ENCODE peak calls at places on chromosome 14, in six cellular contexts. Z is GM23338, W is stomach, V is spleen, F is prostate gland, L is sigmoid colon. X is an unnamed sample.

GRCh38 chr14:91243098-91243483 is 1.4 kb downstream of the GPR68 start:
- DNase-seq in W (no peak), F (no peak), V (no peak), L (no peak), Z (no peak), X (no peak)

GRCh38 chr14:93082576-93083001 is 33.1 kb downstream of the ITPK1 start:
- DNase-seq in F (no peak), W (no peak), L (no peak), Z (no peak), V (no peak), X (no peak)

GRCh38 chr14:76759589-76759988 is 1.7 kb upstream of the VASH1 start:
- DNase-seq in Z (no peak), L (no peak), W (no peak), F (peak; percentile 2), V (peak; percentile 28), X (no peak)

GRCh38 chr14:104384776-104385071 is 194.8 kb upstream of the C14orf180 start:
- DNase-seq in F (no peak), W (no peak), L (peak; percentile 33), V (peak; percentile 56), Z (no peak), X (no peak)

GRCh38 chr14:49939884-49940510 is 47.1 kb downstream of the ARF6 start:
- DNase-seq in W (no peak), L (no peak), Z (no peak), V (no peak), F (no peak), X (no peak)

GRCh38 chr14:60090864-60091519 is 731 bp upstream of the PCNX4 start:
- DNase-seq in W (peak; percentile 33), Z (peak; percentile 32), L (peak; percentile 80), F (peak; percentile 17), V (no peak), X (no peak)

GRCh38 chr14:51491776-51492175 is 159.9 kb upstream of the FRMD6 start:
- DNase-seq in W (no peak), V (no peak), Z (no peak), L (no peak), F (no peak), X (no peak)

GRCh38 chr14:58167057-58167456 is 15.0 kb upstream of the ARMH4 start:
- DNase-seq in W (no peak), V (no peak), Z (no peak), L (no peak), F (no peak), X (no peak)

GRCh38 chr14:104235686-104236085 is 97.3 kb downstream of the KIF26A start:
- DNase-seq in Z (no peak), W (no peak), L (no peak), F (no peak), V (peak; percentile 15), X (peak; percentile 28)

GRCh38 chr14:66381765-66382164 is 104.4 kb upstream of the CCDC196 start:
- DNase-seq in F (no peak), L (no peak), V (no peak), Z (no peak), W (no peak), X (no peak)

GRCh38 chr14:25094171-25094907 is 44.4 kb upstream of the STXBP6 start:
- DNase-seq in F (no peak), Z (peak; percentile 40), L (no peak), V (no peak), W (no peak), X (no peak)

GRCh38 chr14:52032196-52032865 is 36.5 kb downstream of the NID2 start:
- DNase-seq in V (no peak), F (no peak), Z (no peak), L (no peak), W (no peak), X (no peak)

GRCh38 chr14:91158091-91158790 is 44.4 kb downstream of the DGLUCY start:
- DNase-seq in F (peak; percentile 87), W (peak; percentile 81), Z (no peak), L (no peak), V (no peak), X (peak; percentile 88)

GRCh38 chr14:101405931-101406330 is 155.4 kb upstream of the DIO3 start:
- DNase-seq in V (no peak), W (no peak), Z (no peak), F (no peak), L (no peak), X (no peak)

GRCh38 chr14:21917699-21918436 is 244.2 kb upstream of the OR4E1 start:
- DNase-seq in F (peak; percentile 31), Z (peak; percentile 83), W (peak; percentile 53), L (no peak), V (no peak), X (no peak)

GRCh38 chr14:77965919-77966435 is 166.1 kb downstream of the ADCK1 start:
- DNase-seq in W (peak; percentile 54), F (no peak), L (no peak), V (peak; percentile 76), Z (peak; percentile 77), X (no peak)

GRCh38 chr14:23430733-23431105 is 4.7 kb downstream of the MYH7 start:
- DNase-seq in V (peak; percentile 16), W (no peak), Z (no peak), L (peak; percentile 48), F (no peak), X (no peak)

GRCh38 chr14:91230363-91231035 is 14.0 kb downstream of the GPR68 start:
- DNase-seq in F (no peak), L (no peak), V (no peak), W (no peak), Z (no peak), X (no peak)

GRCh38 chr14:22607291-22607690 is 9.2 kb downstream of the ABHD4 start:
- DNase-seq in W (no peak), F (no peak), V (no peak), L (no peak), Z (no peak), X (no peak)

GRCh38 chr14:71454010-71454409 is 478.2 kb upstream of the RGS6 start:
- DNase-seq in L (no peak), Z (no peak), V (no peak), W (no peak), F (no peak), X (no peak)

GRCh38 chr14:40909906-40910305 is 696.8 kb upstream of the LRFN5 start:
- DNase-seq in L (no peak), Z (peak; percentile 26), F (no peak), V (no peak), W (no peak), X (no peak)

GRCh38 chr14:63243646-63244045 is 39.4 kb downstream of the RHOJ start:
- DNase-seq in L (no peak), F (no peak), V (no peak), W (no peak), Z (no peak), X (no peak)

GRCh38 chr14:29584992-29585391 is 342.7 kb downstream of the PRKD1 start:
- DNase-seq in V (no peak), W (no peak), F (peak; percentile 14), Z (peak; percentile 66), L (peak; percentile 77), X (no peak)

GRCh38 chr14:64708148-64709004 is 4.2 kb downstream of the PLEKHG3 start:
- DNase-seq in V (peak; percentile 91), Z (peak; percentile 96), L (peak; percentile 77), F (no peak), W (no peak), X (no peak)

GRCh38 chr14:90061849-90062794 is at the start of gene KCNK13:
- DNase-seq in L (no peak), F (peak; percentile 10), Z (peak; percentile 72), V (no peak), W (no peak), X (no peak)

GRCh38 chr14:91373591-91374245 is 43.9 kb downstream of the CCDC88C start:
- DNase-seq in W (no peak), L (no peak), F (no peak), Z (no peak), V (no peak), X (no peak)

DNA sequence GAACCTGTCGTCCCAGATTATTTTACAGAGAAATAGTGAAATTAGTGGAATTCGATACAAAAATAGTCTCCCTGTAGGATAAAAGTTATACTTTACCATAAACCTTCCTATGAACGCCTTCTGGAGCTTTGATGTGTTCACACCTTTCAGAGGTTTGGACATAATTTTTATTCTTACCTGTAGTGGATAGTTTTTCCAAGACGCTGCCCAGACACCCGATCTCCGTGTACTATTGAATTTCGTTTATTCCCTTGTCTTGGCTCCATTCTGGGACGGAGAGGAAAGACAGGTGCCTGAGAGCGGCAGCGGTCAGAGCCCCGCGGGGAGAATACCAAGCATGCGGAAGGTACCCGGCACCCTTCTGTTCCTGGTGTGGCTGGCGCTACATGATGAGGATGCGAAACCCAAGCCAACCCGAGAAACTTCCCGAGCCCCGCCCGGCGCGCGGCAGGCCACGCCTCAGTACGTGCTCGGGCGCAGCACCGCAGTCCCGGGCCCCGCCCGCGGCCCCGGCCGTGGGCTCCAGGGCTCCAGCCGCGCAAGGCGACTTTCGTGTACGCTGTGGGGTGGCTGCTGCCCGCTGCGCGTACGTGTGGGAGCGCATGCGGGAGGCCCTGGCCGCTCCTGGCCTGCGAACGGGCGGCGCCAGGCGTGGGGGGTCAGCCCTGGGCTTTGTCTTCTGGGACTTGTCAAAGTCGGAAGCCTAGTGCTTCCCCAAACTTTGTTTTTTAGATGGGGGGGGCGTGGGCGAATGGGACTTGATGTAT is 11.3 kb upstream of the SNAPC1 start:
- DNase-seq in L (peak; percentile 92), Z (peak; percentile 95), W (peak; percentile 91), F (peak; percentile 91), V (peak; percentile 97), X (peak; percentile 77)
- TF ChIP-seq POLR2AphosphoS5 in L (peak; percentile 81), Z (peak; percentile 48), W (peak; percentile 88), F (peak; percentile 81), V (peak; percentile 90), X (peak; percentile 69)

GRCh38 chr14:79373451-79373850 is 837.9 kb downstream of the DIO2 start:
- DNase-seq in L (no peak), Z (no peak), W (no peak), F (no peak), V (no peak), X (no peak)
- H3K4me1 ChIP-seq in L (peaks cover 34% of the 10 kb centered on the region), Z (peaks cover 17% of the 10 kb centered on the region), W (no peaks in the 10 kb centered on the region), F (no peaks in the 10 kb centered on the region), V (no peaks in the 10 kb centered on the region), X (no peaks in the 10 kb centered on the region)

GRCh38 chr14:75427482-75428229 is at the start of gene JDP2:
- DNase-seq in W (peak; percentile 92), L (peak; percentile 98), F (peak; percentile 83), V (peak; percentile 96), Z (peak; percentile 90), X (peak; percentile 91)
- TF ChIP-seq POLR2AphosphoS5 in W (peak; percentile 91), L (peak; percentile 95), F (peak; percentile 78), V (peak; percentile 95), Z (peak; percentile 58), X (peak; percentile 73)

DNA sequence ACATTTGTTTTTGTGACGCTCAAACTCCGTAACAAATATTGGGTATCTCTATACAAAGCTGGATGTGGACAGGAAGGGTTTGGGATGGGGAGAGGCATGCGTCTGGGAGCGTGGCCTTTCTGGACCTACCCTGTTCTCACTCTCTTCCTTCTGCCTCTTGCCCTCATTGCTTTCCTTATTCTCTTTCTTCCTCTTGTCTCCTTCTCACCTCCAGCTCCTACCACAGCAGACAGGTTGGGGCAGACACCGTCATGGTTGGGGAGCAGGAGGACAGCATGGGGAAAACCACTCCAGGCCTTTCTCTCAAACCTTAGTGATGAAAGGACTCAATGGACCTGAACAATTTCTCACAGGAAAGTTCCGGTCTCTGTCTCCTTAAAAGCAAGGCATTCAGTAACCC is 465.3 kb downstream of the RAD51B start:
- DNase-seq in V (no peak), L (no peak), W (no peak), Z (no peak), F (no peak), X (no peak)
- H3K4me1 ChIP-seq in V (peaks cover 39% of the 10 kb centered on the region), L (peaks cover 33% of the 10 kb centered on the region), W (peaks cover 35% of the 10 kb centered on the region), Z (peaks cover 3% of the 10 kb centered on the region), F (no peaks in the 10 kb centered on the region), X (no peaks in the 10 kb centered on the region)